ENCODE peak calls at places on chromosomes 13 and 19, in four cellular contexts. L is breast epithelium, I is osteoblast, F is body of pancreas. Y is an unnamed sample.

GRCh38 chr13:111513766-111514611 is 193.5 kb downstream of the TEX29 start:
- DNase-seq in L (no peak), I (peak; percentile 75), F (no peak), Y (no peak)

GRCh38 chr19:29532956-29533355 is 7.2 kb downstream of the VSTM2B start:
- DNase-seq in L (no peak), I (peak; percentile 82), F (peak; percentile 1), Y (no peak)

GRCh38 chr19:45162464-45163143 is 1.8 kb upstream of the NKPD1 start:
- DNase-seq in L (peak; percentile 74), I (peak; percentile 74), F (no peak), Y (no peak)

GRCh38 chr19:54133312-54133956 is 4.1 kb upstream of the CNOT3 start:
- DNase-seq in L (no peak), I (no peak), F (no peak), Y (peak; percentile 36)

GRCh38 chr19:38266070-38266469 is 1.7 kb downstream of the SPINT2 start:
- DNase-seq in L (peak; percentile 67), I (peak; percentile 30), F (no peak), Y (no peak)

GRCh38 chr13:51844862-51845573 is at the start of gene TMEM272:
- DNase-seq in L (no peak), I (peak; percentile 83), F (peak; percentile 73), Y (peak; percentile 34)

GRCh38 chr19:35935911-35936737 is at the start of gene LRFN3:
- DNase-seq in L (no peak), I (peak; percentile 97), F (peak; percentile 68), Y (peak; percentile 59)

GRCh38 chr13:35470671-35471465 is 5.6 kb downstream of the MAB21L1 start:
- DNase-seq in L (no peak), I (peak; percentile 80), F (no peak), Y (peak; percentile 82)

GRCh38 chr13:113668491-113668971 is 1.5 kb downstream of the GRK1 start:
- DNase-seq in L (peak; percentile 49), I (peak; percentile 43), F (no peak), Y (no peak)

GRCh38 chr13:24040835-24041234 is 119.7 kb upstream of the SPATA13 start:
- DNase-seq in L (no peak), I (no peak), F (no peak), Y (no peak)

GRCh38 chr13:42894765-42895181 is 97.3 kb downstream of the EPSTI1 start:
- DNase-seq in L (no peak), I (no peak), F (peak; percentile 22), Y (peak; percentile 70)

GRCh38 chr19:27805848-27806247 is 1407.1 kb downstream of the UQCRFS1 start:
- DNase-seq in L (no peak), I (no peak), F (no peak), Y (no peak)

GRCh38 chr13:92842145-92842544 is 384.5 kb upstream of the GPC6 start:
- DNase-seq in L (no peak), I (no peak), F (no peak), Y (peak; percentile 90)

GRCh38 chr19:3392480-3392879 is 26.1 kb downstream of the NFIC start:
- DNase-seq in L (no peak), I (peak; percentile 65), F (no peak), Y (no peak)

GRCh38 chr13:100128838-100129237 is 39.9 kb downstream of the PCCA start:
- DNase-seq in L (no peak), I (no peak), F (no peak), Y (no peak)

GRCh38 chr13:23753523-23753922 is 135.7 kb downstream of the MIPEP start:
- DNase-seq in L (no peak), I (peak; percentile 27), F (no peak), Y (peak; percentile 45)

GRCh38 chr13:94079876-94080275 is 399.6 kb downstream of the DCT start:
- DNase-seq in L (no peak), I (peak; percentile 65), F (no peak), Y (peak; percentile 92)

GRCh38 chr19:46896076-46896794 is 35.4 kb downstream of the ARHGAP35 start:
- DNase-seq in L (no peak), I (no peak), F (no peak), Y (no peak)

GRCh38 chr19:29547981-29548380 is 22.2 kb downstream of the VSTM2B start:
- DNase-seq in L (peak; percentile 39), I (peak; percentile 74), F (no peak), Y (no peak)

GRCh38 chr13:24220086-24220703 is 59.7 kb downstream of the SPATA13 start:
- DNase-seq in L (no peak), I (peak; percentile 94), F (peak; percentile 74), Y (peak; percentile 89)

GRCh38 chr13:37319041-37319443 is 213.6 kb upstream of the CSNK1A1L start:
- DNase-seq in L (no peak), I (no peak), F (no peak), Y (peak; percentile 38)

GRCh38 chr19:1244693-1245451 is 3.3 kb downstream of the ATP5F1D start:
- DNase-seq in L (no peak), I (peak; percentile 93), F (peak; percentile 67), Y (no peak)

GRCh38 chr13:70255406-70255991 is 147.2 kb upstream of the KLHL1 start:
- DNase-seq in L (no peak), I (no peak), F (no peak), Y (no peak)

GRCh38 chr19:35757231-35757748 is 461 bp upstream of the HSPB6 start:
- DNase-seq in L (no peak), I (peak; percentile 97), F (peak; percentile 59), Y (peak; percentile 98)

GRCh38 chr13:41859555-41859954 is 101.4 kb downstream of the VWA8 start:
- DNase-seq in L (no peak), I (no peak), F (no peak), Y (no peak)

GRCh38 chr13:102310691-102311432 is 91.0 kb downstream of the FGF14 start:
- DNase-seq in L (no peak), I (no peak), F (no peak), Y (peak; percentile 74)

GRCh38 chr13:27861165-27861564 is 58.6 kb upstream of the PDX1 start:
- DNase-seq in L (no peak), I (peak; percentile 50), F (no peak), Y (no peak)

GRCh38 chr19:44680536-44680935 is 9.3 kb downstream of the CEACAM19 start:
- DNase-seq in L (no peak), I (no peak), F (no peak), Y (no peak)

GRCh38 chr13:46039421-46040036 is 13.0 kb downstream of the ZC3H13 start:
- DNase-seq in L (no peak), I (no peak), F (no peak), Y (peak; percentile 49)

GRCh38 chr13:95275322-95276118 is 25.7 kb downstream of the ABCC4 start:
- DNase-seq in L (no peak), I (no peak), F (no peak), Y (peak; percentile 12)

GRCh38 chr19:34402074-34402600 is 2.1 kb upstream of the PDCD2L start:
- DNase-seq in L (no peak), I (no peak), F (no peak), Y (no peak)

DNA sequence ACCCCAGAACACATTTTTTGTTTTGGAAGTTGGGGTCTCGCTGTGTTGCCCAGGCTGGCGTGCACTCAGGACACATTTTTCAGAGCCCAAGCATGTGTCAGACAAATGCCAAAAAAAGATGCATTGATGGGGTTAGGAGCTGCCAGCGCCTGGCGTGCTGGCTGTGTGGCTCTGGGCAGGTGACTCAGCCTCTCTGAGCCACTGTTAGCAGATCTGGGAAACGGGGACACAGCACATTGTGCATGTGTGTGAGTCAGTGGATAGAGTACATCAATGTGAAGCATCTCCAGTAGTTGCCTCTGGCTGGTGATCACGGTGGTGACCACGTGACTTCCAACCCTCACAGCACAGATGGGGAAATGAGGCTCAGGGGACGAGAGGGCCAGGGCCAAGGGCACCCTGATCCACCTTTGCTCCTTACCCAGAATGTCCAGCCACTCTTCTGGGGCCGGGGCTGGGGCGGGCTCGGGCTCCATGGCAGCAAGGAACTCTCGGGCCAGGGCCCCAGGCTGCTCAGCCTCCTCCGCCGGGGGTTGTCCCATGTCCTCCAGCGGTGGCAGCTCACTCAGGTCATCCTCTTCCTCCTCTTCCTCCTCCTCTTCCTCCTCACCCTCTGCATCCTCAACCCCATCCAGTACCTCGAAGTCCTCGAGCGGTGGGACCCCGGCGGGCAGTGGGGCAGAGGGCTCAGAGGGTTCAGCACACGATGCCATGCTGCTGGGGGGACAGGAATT is 1.9 kb downstream of the FKBP8 start:
- DNase-seq in L (no peak), I (peak; percentile 91), F (no peak), Y (peak; percentile 85)
- H3K4me3 ChIP-seq in L (no peak overlapping the region), I (no peak overlapping the region), F (no peak overlapping the region), Y (no peak overlapping the region)

DNA sequence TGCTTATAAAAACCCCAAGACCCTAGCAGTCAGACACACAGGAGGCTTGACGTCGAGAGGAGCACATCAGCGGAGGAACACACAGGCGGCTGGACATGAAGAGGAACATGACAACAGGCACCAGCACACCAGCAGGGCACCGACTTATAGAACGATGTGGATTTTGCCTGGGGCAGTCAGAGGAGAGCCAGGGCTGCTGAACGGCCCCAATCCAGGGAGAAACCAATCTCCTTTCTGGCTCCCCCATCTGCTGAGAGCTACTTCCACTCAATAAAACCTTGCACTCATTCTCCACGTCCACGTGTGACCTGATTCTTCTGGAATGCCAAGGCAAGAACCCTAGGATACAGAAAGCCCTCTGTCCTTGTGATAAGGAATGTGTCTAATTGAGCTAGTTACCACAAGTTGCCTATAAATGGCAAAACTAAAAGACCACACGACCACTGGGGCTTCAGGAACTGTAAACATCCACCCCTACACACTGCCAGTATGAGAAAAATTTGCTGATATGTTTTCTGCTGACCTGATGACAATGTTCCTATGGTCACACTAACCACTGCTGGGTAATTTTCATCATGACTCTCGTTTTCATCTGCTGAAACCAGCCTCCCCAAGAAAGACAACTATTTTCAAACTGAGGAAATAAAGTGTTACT is 35.8 kb upstream of the CEACAM21 start:
- DNase-seq in L (no peak), I (no peak), F (no peak), Y (no peak)
- TF ChIP-seq CTCF in L (no peak), I (no peak), F (no peak), Y (no peak)

DNA sequence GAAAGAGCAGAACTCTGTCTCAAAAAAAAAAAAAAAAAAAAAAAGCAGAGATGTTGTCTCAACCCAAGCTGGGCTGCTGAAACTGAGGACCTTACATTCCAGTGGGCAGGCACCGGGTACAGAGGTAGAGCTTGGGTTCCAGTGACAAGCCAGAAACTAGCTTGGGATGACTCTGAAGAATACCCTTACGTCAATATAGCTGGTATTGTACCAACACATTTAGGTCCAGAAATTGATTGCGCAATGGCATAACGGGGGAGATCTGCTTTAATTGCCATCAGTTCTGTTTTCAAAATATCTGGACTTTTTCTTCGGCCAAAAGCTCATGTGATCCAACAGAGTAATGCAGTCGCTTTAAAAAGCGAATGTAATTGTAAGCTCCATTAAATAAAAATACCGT is 103.1 kb upstream of the UBL3 start:
- DNase-seq in L (no peak), I (no peak), F (no peak), Y (peak; percentile 12)
- H3K4me3 ChIP-seq in L (no peak overlapping the region), I (no peak overlapping the region), F (no peak overlapping the region), Y (no peak overlapping the region)

GRCh38 chr13:73737214-73737613 is 397.0 kb downstream of the KLF12 start:
- DNase-seq in L (no peak), I (no peak), F (no peak), Y (no peak)
- TF ChIP-seq CTCF in L (no peak), I (no peak), F (no peak), Y (no peak)